ENCODE peak calls at places on chromosomes 5 and 9, in seven cellular contexts. D, X, L, H, V, C and F are unnamed samples.

GRCh38 chr5:10457682-10458574 is 16.2 kb downstream of the ROPN1L start:
- DNase-seq in D (no peak), V (no peak), X (no peak), L (no peak), C (no peak), H (no peak), F (no peak)

GRCh38 chr5:112419596-112420110 is 576 bp upstream of the EPB41L4A start:
- DNase-seq in D (no peak), L (peak), X (no peak), C (no peak), V (peak), H (peak), F (no peak)

GRCh38 chr9:83154087-83154736 is 91.3 kb upstream of the RASEF start:
- DNase-seq in L (no peak), C (no peak), H (no peak), D (no peak), X (no peak), V (no peak), F (no peak)

GRCh38 chr9:16708638-16709435 is 161.6 kb downstream of the BNC2 start:
- DNase-seq in X (no peak), C (no peak), H (no peak), L (no peak), V (no peak), D (peak), F (no peak)

GRCh38 chr5:96734871-96735325 is 72.7 kb downstream of the CAST start:
- DNase-seq in X (no peak), V (no peak), D (no peak), L (no peak), C (no peak), H (no peak), F (no peak)

GRCh38 chr9:2317591-2317990 is 302.4 kb downstream of the SMARCA2 start:
- DNase-seq in V (no peak), H (no peak), L (no peak), X (no peak), C (no peak), D (no peak), F (no peak)

GRCh38 chr9:6567140-6567591 is 78.4 kb downstream of the GLDC start:
- DNase-seq in X (no peak), V (no peak), D (no peak), H (no peak), L (no peak), C (no peak), F (no peak)

GRCh38 chr9:124906966-124907365 is 33.9 kb downstream of the GOLGA1 start:
- DNase-seq in H (no peak), L (no peak), C (no peak), D (no peak), X (no peak), V (no peak), F (no peak)

GRCh38 chr9:78026947-78027346 is 4.7 kb downstream of the GNAQ start:
- DNase-seq in V (no peak), D (no peak), C (no peak), H (no peak), X (no peak), L (no peak), F (no peak)

GRCh38 chr5:76082790-76083554 is at the start of gene SV2C:
- DNase-seq in L (no peak), X (no peak), C (no peak), D (no peak), H (peak), V (no peak), F (no peak)

GRCh38 chr5:141878186-141878770 is at the start of gene PCDH1:
- DNase-seq in C (no peak), L (peak), H (peak), X (no peak), D (peak), V (peak), F (peak)

GRCh38 chr9:128025756-128026155 is 41.4 kb downstream of the NAIF1 start:
- DNase-seq in V (no peak), X (no peak), L (no peak), H (no peak), C (no peak), D (no peak), F (no peak)

GRCh38 chr9:136089697-136090045 is 5.4 kb downstream of the NACC2 start:
- DNase-seq in H (no peak), V (no peak), L (no peak), D (no peak), C (no peak), X (no peak), F (no peak)

GRCh38 chr5:16952968-16953671 is 17.0 kb upstream of the MYO10 start:
- DNase-seq in L (no peak), C (no peak), H (no peak), X (no peak), D (no peak), V (no peak), F (no peak)

GRCh38 chr5:10289991-10290390 is 17.7 kb downstream of the CMBL start:
- DNase-seq in D (no peak), V (no peak), L (no peak), X (no peak), C (no peak), H (no peak), F (no peak)

GRCh38 chr9:134052491-134052890 is 15.3 kb downstream of the BRD3 start:
- DNase-seq in D (no peak), X (no peak), V (no peak), L (no peak), H (no peak), C (no peak), F (no peak)

GRCh38 chr5:14327624-14328023 is 184.5 kb downstream of the TRIO start:
- DNase-seq in D (no peak), X (no peak), L (no peak), C (no peak), H (no peak), V (no peak), F (no peak)

GRCh38 chr5:176440932-176441706 is 7.1 kb upstream of the FAF2 start:
- DNase-seq in X (no peak), H (no peak), L (no peak), V (no peak), C (no peak), D (no peak), F (no peak)

GRCh38 chr9:98442114-98442513 is 186.7 kb upstream of the TBC1D2 start:
- DNase-seq in D (no peak), C (no peak), L (no peak), H (no peak), X (no peak), V (no peak), F (no peak)

GRCh38 chr9:78468231-78468630 is 171.3 kb downstream of the PSAT1 start:
- DNase-seq in X (no peak), H (no peak), V (no peak), D (no peak), L (no peak), C (no peak), F (no peak)

GRCh38 chr5:126847318-126848221 is 70.6 kb downstream of the LMNB1 start:
- DNase-seq in V (no peak), H (no peak), L (no peak), X (no peak), C (no peak), D (no peak), F (no peak)